ENCODE peak calls at places on chromosomes 12 and 14, in six cellular contexts. H, K, C, L, Z and D are unnamed samples.

GRCh38 chr12:120125792-120126634 is 9.5 kb upstream of the RAB35 start:
- DNase-seq in H (no peak), K (no peak), C (no peak), L (peak), Z (peak), D (no peak)

GRCh38 chr14:77844802-77845201 is 44.9 kb downstream of the ADCK1 start:
- DNase-seq in H (no peak), K (no peak), C (no peak), L (no peak), Z (no peak), D (no peak)

GRCh38 chr12:68896881-68897540 is 36.0 kb downstream of the CPM start:
- DNase-seq in H (no peak), K (no peak), C (peak), L (no peak), Z (peak), D (no peak)

GRCh38 chr12:110744176-110744575 is 1.5 kb upstream of the PPP1CC start:
- DNase-seq in H (no peak), K (peak), C (peak), L (no peak), Z (peak), D (no peak)

GRCh38 chr12:34399631-34400422 is 377.5 kb downstream of the ALG10 start:
- DNase-seq in H (peak), K (peak), C (no peak), L (no peak), Z (no peak), D (peak)

GRCh38 chr14:75363570-75364227 is 64.1 kb upstream of the JDP2 start:
- DNase-seq in H (no peak), K (no peak), C (no peak), L (no peak), Z (no peak), D (no peak)

GRCh38 chr12:97560359-97560758 is 97.8 kb downstream of the RMST start:
- DNase-seq in H (no peak), K (no peak), C (no peak), L (peak), Z (no peak), D (no peak)

GRCh38 chr12:114399664-114400211 is 6.2 kb downstream of the TBX5 start:
- DNase-seq in H (peak), K (peak), C (peak), L (peak), Z (no peak), D (peak)

GRCh38 chr12:3743803-3744202 is 9.1 kb downstream of the CRACR2A start:
- DNase-seq in H (no peak), K (peak), C (peak), L (no peak), Z (peak), D (no peak)

GRCh38 chr14:35028435-35028834 is 17.6 kb upstream of the FAM177A1 start:
- DNase-seq in H (no peak), K (no peak), C (no peak), L (no peak), Z (no peak), D (no peak)

GRCh38 chr12:96249196-96250118 is 55.3 kb downstream of the ELK3 start:
- DNase-seq in H (no peak), K (no peak), C (peak), L (no peak), Z (peak), D (no peak)

GRCh38 chr12:111766608-111767361 is at the start of gene ALDH2:
- DNase-seq in H (peak), K (peak), C (peak), L (peak), Z (peak), D (peak)

GRCh38 chr12:13103391-13104033 is at the start of gene GSG1:
- DNase-seq in H (no peak), K (no peak), C (peak), L (no peak), Z (peak), D (no peak)

GRCh38 chr14:73755434-73756014 is 41.3 kb upstream of the PNMA1 start:
- DNase-seq in H (no peak), K (peak), C (no peak), L (no peak), Z (peak), D (no peak)

GRCh38 chr12:109185441-109185840 is 69.1 kb downstream of the ACACB start:
- DNase-seq in H (no peak), K (no peak), C (no peak), L (no peak), Z (no peak), D (no peak)

GRCh38 chr14:44154446-44154845 is 352.6 kb downstream of the FSCB start:
- DNase-seq in H (no peak), K (no peak), C (no peak), L (no peak), Z (no peak), D (no peak)

GRCh38 chr14:68685419-68686211 is 107.3 kb downstream of the ZFP36L1 start:
- DNase-seq in H (no peak), K (no peak), C (peak), L (no peak), Z (peak), D (no peak)

GRCh38 chr14:95299271-95299670 is 20.4 kb downstream of the CLMN start:
- DNase-seq in H (no peak), K (no peak), C (no peak), L (no peak), Z (no peak), D (no peak)

GRCh38 chr14:51576112-51576420 is 75.6 kb upstream of the FRMD6 start:
- DNase-seq in H (no peak), K (no peak), C (peak), L (peak), Z (peak), D (peak)

GRCh38 chr14:75389679-75390078 is 38.1 kb upstream of the JDP2 start:
- DNase-seq in H (no peak), K (no peak), C (no peak), L (no peak), Z (peak), D (no peak)

GRCh38 chr14:31025335-31026075 is at the start of gene AP4S1:
- DNase-seq in H (peak), K (peak), C (no peak), L (peak), Z (no peak), D (peak)

GRCh38 chr12:91819132-91819447 is 326.6 kb downstream of the BTG1 start:
- DNase-seq in H (no peak), K (peak), C (no peak), L (no peak), Z (no peak), D (no peak)

GRCh38 chr14:72389200-72389599 is 457.0 kb downstream of the RGS6 start:
- DNase-seq in H (no peak), K (no peak), C (no peak), L (no peak), Z (no peak), D (no peak)

GRCh38 chr12:31590730-31591307 is at the start of gene DENND5B:
- DNase-seq in H (peak), K (peak), C (peak), L (peak), Z (peak), D (peak)

GRCh38 chr14:29521526-29522137 is 406.0 kb downstream of the PRKD1 start:
- DNase-seq in H (peak), K (no peak), C (peak), L (peak), Z (peak), D (peak)

GRCh38 chr14:53260286-53260685 is 107.2 kb upstream of the DDHD1 start:
- DNase-seq in H (no peak), K (no peak), C (no peak), L (no peak), Z (no peak), D (no peak)

GRCh38 chr14:92610849-92611271 is 97.3 kb downstream of the RIN3 start:
- DNase-seq in H (no peak), K (peak), C (no peak), L (no peak), Z (no peak), D (no peak)

GRCh38 chr14:33465952-33466700 is 484.7 kb downstream of the EGLN3 start:
- DNase-seq in H (no peak), K (no peak), C (no peak), L (no peak), Z (peak), D (no peak)

GRCh38 chr12:70275045-70275444 is 31.8 kb downstream of the CNOT2 start:
- DNase-seq in H (no peak), K (no peak), C (no peak), L (no peak), Z (no peak), D (no peak)

GRCh38 chr14:20818861-20819260 is 16.2 kb upstream of the RNASE1 start:
- DNase-seq in H (peak), K (no peak), C (no peak), L (peak), Z (no peak), D (no peak)
- TF ChIP-seq CTCF in H (no peak), K (no peak), C (peak), L (peak), Z (no peak), D (no peak)

GRCh38 chr12:131701705-131702572 is 9.0 kb upstream of the SFSWAP start:
- DNase-seq in H (no peak), K (no peak), C (no peak), L (peak), Z (no peak), D (no peak)
- TF ChIP-seq CTCF in H (no peak), K (no peak), C (no peak), L (no peak), Z (no peak), D (no peak)

GRCh38 chr14:37172936-37173613 is 669 bp upstream of the SLC25A21 start:
- DNase-seq in H (no peak), K (no peak), C (no peak), L (no peak), Z (no peak), D (no peak)

GRCh38 chr14:37172024-37172869 is at the start of gene SLC25A21:
- DNase-seq in H (peak), K (peak), C (peak), L (peak), Z (peak), D (peak)

GRCh38 chr14:37171678-37172023 is 755 bp downstream of the SLC25A21 start:
- DNase-seq in H (no peak), K (no peak), C (no peak), L (no peak), Z (no peak), D (no peak)

GRCh38 chr14:37170237-37170636 is 2.2 kb downstream of the SLC25A21 start:
- DNase-seq in H (no peak), K (no peak), C (no peak), L (no peak), Z (no peak), D (no peak)

GRCh38 chr14:37170993-37171392 is 1.4 kb downstream of the SLC25A21 start:
- DNase-seq in H (no peak), K (no peak), C (no peak), L (no peak), Z (no peak), D (no peak)
- TF ChIP-seq CTCF in H (no peak), K (no peak), C (no peak), L (no peak), Z (no peak), D (no peak)

GRCh38 chr12:100229036-100229635 is 28.5 kb downstream of the ACTR6 start:
- DNase-seq in H (no peak), K (no peak), C (peak), L (peak), Z (peak), D (no peak)
- TF ChIP-seq CTCF in H (no peak), K (peak), C (no peak), L (peak), Z (no peak), D (no peak)